ENCODE peak calls at places on chromosomes 16 and 17, in four cellular contexts. One of them, this sample, is unnamed.

GRCh38 chr16:5025171-5025632 is 8.5 kb downstream of the NAGPA start:
- DNase-seq in NCI-H1694: peak
- DNase-seq in HT1080: no peak
- DNase-seq in M059J: no peak
- DNase-seq in this sample: no peak

GRCh38 chr17:12406623-12407228 is 259.0 kb upstream of the MYOCD start:
- DNase-seq in NCI-H1694: no peak
- DNase-seq in HT1080: no peak
- DNase-seq in M059J: peak
- DNase-seq in this sample: no peak

GRCh38 chr16:62424206-62424605 is 388.0 kb upstream of the CDH8 start:
- DNase-seq in NCI-H1694: no peak
- DNase-seq in HT1080: no peak
- DNase-seq in M059J: no peak
- DNase-seq in this sample: no peak

GRCh38 chr17:31931781-31932180 is 5.0 kb upstream of the SUZ12 start:
- DNase-seq in NCI-H1694: no peak
- DNase-seq in HT1080: no peak
- DNase-seq in M059J: no peak
- DNase-seq in this sample: no peak

GRCh38 chr17:18963126-18964017 is 11.4 kb downstream of the SLC5A10 start:
- DNase-seq in NCI-H1694: no peak
- DNase-seq in HT1080: no peak
- DNase-seq in M059J: peak
- DNase-seq in this sample: no peak

GRCh38 chr17:17859909-17860760 is 23.3 kb upstream of the SREBF1 start:
- DNase-seq in NCI-H1694: peak
- DNase-seq in HT1080: peak
- DNase-seq in M059J: peak
- DNase-seq in this sample: peak

GRCh38 chr17:50661795-50662391 is 27.2 kb downstream of the ABCC3 start:
- DNase-seq in NCI-H1694: no peak
- DNase-seq in HT1080: peak
- DNase-seq in M059J: peak
- DNase-seq in this sample: no peak

GRCh38 chr16:78705694-78706093 is 606.2 kb downstream of the WWOX start:
- DNase-seq in NCI-H1694: peak
- DNase-seq in HT1080: peak
- DNase-seq in M059J: no peak
- DNase-seq in this sample: no peak

GRCh38 chr17:82927311-82927660 is 87.5 kb upstream of the ZNF750 start:
- DNase-seq in NCI-H1694: no peak
- DNase-seq in HT1080: no peak
- DNase-seq in M059J: no peak
- DNase-seq in this sample: no peak

GRCh38 chr17:8294361-8294760 is 839 bp downstream of the SLC25A35 start:
- DNase-seq in NCI-H1694: no peak
- DNase-seq in HT1080: no peak
- DNase-seq in M059J: no peak
- DNase-seq in this sample: no peak

GRCh38 chr16:16027728-16028310 is 78.4 kb downstream of the ABCC1 start:
- DNase-seq in NCI-H1694: no peak
- DNase-seq in HT1080: no peak
- DNase-seq in M059J: no peak
- DNase-seq in this sample: no peak

GRCh38 chr17:79023886-79024771 is at the start of gene C1QTNF1:
- DNase-seq in NCI-H1694: no peak
- DNase-seq in HT1080: no peak
- DNase-seq in M059J: peak
- DNase-seq in this sample: peak

GRCh38 chr17:2926019-2926650 is 129.9 kb downstream of the RAP1GAP2 start:
- DNase-seq in NCI-H1694: no peak
- DNase-seq in HT1080: peak
- DNase-seq in M059J: peak
- DNase-seq in this sample: no peak

GRCh38 chr16:24504467-24505345 is 34.7 kb upstream of the RBBP6 start:
- DNase-seq in NCI-H1694: peak
- DNase-seq in HT1080: peak
- DNase-seq in M059J: peak
- DNase-seq in this sample: peak

GRCh38 chr17:77944390-77945222 is 13.9 kb upstream of the TNRC6C start:
- DNase-seq in NCI-H1694: no peak
- DNase-seq in HT1080: no peak
- DNase-seq in M059J: no peak
- DNase-seq in this sample: no peak

GRCh38 chr16:15736529-15736928 is 86.5 kb downstream of the NDE1 start:
- DNase-seq in NCI-H1694: no peak
- DNase-seq in HT1080: no peak
- DNase-seq in M059J: no peak
- DNase-seq in this sample: no peak

GRCh38 chr17:21010705-21011596 is 31.9 kb downstream of the USP22 start:
- DNase-seq in NCI-H1694: no peak
- DNase-seq in HT1080: no peak
- DNase-seq in M059J: no peak
- DNase-seq in this sample: no peak

GRCh38 chr17:17403899-17404576 is 72.8 kb upstream of the MED9 start:
- DNase-seq in NCI-H1694: peak
- DNase-seq in HT1080: no peak
- DNase-seq in M059J: no peak
- DNase-seq in this sample: no peak

GRCh38 chr17:69430488-69430887 is 16.0 kb downstream of the MAP2K6 start:
- DNase-seq in NCI-H1694: no peak
- DNase-seq in HT1080: no peak
- DNase-seq in M059J: peak
- DNase-seq in this sample: no peak

GRCh38 chr16:66427871-66428681 is 981 bp downstream of the BEAN1 start:
- DNase-seq in NCI-H1694: no peak
- DNase-seq in HT1080: no peak
- DNase-seq in M059J: peak
- DNase-seq in this sample: no peak

GRCh38 chr17:49278076-49278475 is 47.5 kb upstream of the PHOSPHO1 start:
- DNase-seq in NCI-H1694: no peak
- DNase-seq in HT1080: no peak
- DNase-seq in M059J: no peak
- DNase-seq in this sample: peak

GRCh38 chr17:7884581-7885356 is 3.8 kb upstream of the CHD3 start:
- DNase-seq in NCI-H1694: no peak
- DNase-seq in HT1080: no peak
- DNase-seq in M059J: no peak
- DNase-seq in this sample: no peak

GRCh38 chr16:72810480-72810879 is 237.4 kb downstream of the ZFHX3 start:
- DNase-seq in NCI-H1694: no peak
- DNase-seq in HT1080: no peak
- DNase-seq in M059J: no peak
- DNase-seq in this sample: no peak

GRCh38 chr16:84332975-84333684 is 35.2 kb upstream of the ATP2C2 start:
- DNase-seq in NCI-H1694: no peak
- DNase-seq in HT1080: no peak
- DNase-seq in M059J: peak
- DNase-seq in this sample: no peak

GRCh38 chr16:70465999-70466811 is 11.8 kb downstream of the FCSK start:
- DNase-seq in NCI-H1694: no peak
- DNase-seq in HT1080: no peak
- DNase-seq in M059J: no peak
- DNase-seq in this sample: no peak

GRCh38 chr16:15948532-15949209 is 745 bp upstream of the ABCC1 start:
- DNase-seq in NCI-H1694: no peak
- DNase-seq in HT1080: no peak
- DNase-seq in M059J: no peak
- DNase-seq in this sample: no peak

GRCh38 chr17:67648032-67648761 is 69.5 kb upstream of the NOL11 start:
- DNase-seq in NCI-H1694: no peak
- DNase-seq in HT1080: no peak
- DNase-seq in M059J: no peak
- DNase-seq in this sample: no peak

GRCh38 chr16:23072084-23072599 is 77.1 kb downstream of the USP31 start:
- DNase-seq in NCI-H1694: no peak
- DNase-seq in HT1080: peak
- DNase-seq in M059J: peak
- DNase-seq in this sample: peak